ENCODE peak calls at places on chromosome 9, in four cellular contexts. One of them, this sample, is unnamed.
A peak's percentile ranks its signal among the peaks of the same experiment; 100 is the strongest.

GRCh38 chr9:92666236-92666635 is 3.7 kb downstream of the IPPK start:
- DNase-seq in mesendoderm: no peak
- DNase-seq in mesenchymal stem cell: no peak
- DNase-seq in IMR-90: no peak
- DNase-seq in this sample: no peak

GRCh38 chr9:20382460-20383071 is 239.7 kb downstream of the MLLT3 start:
- DNase-seq in mesendoderm: no peak
- DNase-seq in mesenchymal stem cell: peak; percentile 50
- DNase-seq in IMR-90: peak; percentile 78
- DNase-seq in this sample: no peak

GRCh38 chr9:83219924-83220438 is 157.0 kb upstream of the RASEF start:
- DNase-seq in mesendoderm: no peak
- DNase-seq in mesenchymal stem cell: no peak
- DNase-seq in IMR-90: no peak
- DNase-seq in this sample: no peak

GRCh38 chr9:95336281-95336680 is 18.8 kb upstream of the FANCC start:
- DNase-seq in mesendoderm: peak; percentile 38
- DNase-seq in mesenchymal stem cell: no peak
- DNase-seq in IMR-90: no peak
- DNase-seq in this sample: peak; percentile 55

GRCh38 chr9:93276973-93277372 is 93.0 kb downstream of the WNK2 start:
- DNase-seq in mesendoderm: no peak
- DNase-seq in mesenchymal stem cell: no peak
- DNase-seq in IMR-90: no peak
- DNase-seq in this sample: no peak

GRCh38 chr9:124040935-124041816 is 29.6 kb downstream of the LHX2 start:
- DNase-seq in mesendoderm: no peak
- DNase-seq in mesenchymal stem cell: no peak
- DNase-seq in IMR-90: no peak
- DNase-seq in this sample: peak; percentile 67

GRCh38 chr9:34086889-34087288 is 38.2 kb upstream of the UBAP2 start:
- DNase-seq in mesendoderm: no peak
- DNase-seq in mesenchymal stem cell: peak; percentile 13
- DNase-seq in IMR-90: peak; percentile 6
- DNase-seq in this sample: no peak

GRCh38 chr9:32581512-32582143 is 8.7 kb upstream of the NDUFB6 start:
- DNase-seq in mesendoderm: peak; percentile 79
- DNase-seq in mesenchymal stem cell: peak; percentile 54
- DNase-seq in IMR-90: peak; percentile 67
- DNase-seq in this sample: peak; percentile 43

GRCh38 chr9:77523891-77524290 is 124.2 kb downstream of the GNA14 start:
- DNase-seq in mesendoderm: no peak
- DNase-seq in mesenchymal stem cell: no peak
- DNase-seq in IMR-90: no peak
- DNase-seq in this sample: no peak

GRCh38 chr9:105295986-105296385 is 51.5 kb downstream of the SLC44A1 start:
- DNase-seq in mesendoderm: no peak
- DNase-seq in mesenchymal stem cell: peak; percentile 29
- DNase-seq in IMR-90: no peak
- DNase-seq in this sample: no peak

GRCh38 chr9:116741106-116741740 is 54.1 kb downstream of the TRIM32 start:
- DNase-seq in mesendoderm: no peak
- DNase-seq in mesenchymal stem cell: no peak
- DNase-seq in IMR-90: no peak
- DNase-seq in this sample: peak; percentile 42

GRCh38 chr9:126303488-126303887 is 23.1 kb upstream of the MVB12B start:
- DNase-seq in mesendoderm: peak; percentile 63
- DNase-seq in mesenchymal stem cell: no peak
- DNase-seq in IMR-90: no peak
- DNase-seq in this sample: no peak

GRCh38 chr9:125749951-125750655 is 2.9 kb downstream of the PBX3 start:
- DNase-seq in mesendoderm: no peak
- DNase-seq in mesenchymal stem cell: peak; percentile 72
- DNase-seq in IMR-90: peak; percentile 79
- DNase-seq in this sample: no peak

GRCh38 chr9:33307067-33307466 is 16.8 kb downstream of the NFX1 start:
- DNase-seq in mesendoderm: no peak
- DNase-seq in mesenchymal stem cell: no peak
- DNase-seq in IMR-90: no peak
- DNase-seq in this sample: no peak

GRCh38 chr9:36991516-36992134 is 42.4 kb downstream of the PAX5 start:
- DNase-seq in mesendoderm: peak; percentile 75
- DNase-seq in mesenchymal stem cell: no peak
- DNase-seq in IMR-90: no peak
- DNase-seq in this sample: peak; percentile 74

GRCh38 chr9:90095682-90096081 is 490.9 kb downstream of the GADD45G start:
- DNase-seq in mesendoderm: no peak
- DNase-seq in mesenchymal stem cell: no peak
- DNase-seq in IMR-90: no peak
- DNase-seq in this sample: no peak

DNA sequence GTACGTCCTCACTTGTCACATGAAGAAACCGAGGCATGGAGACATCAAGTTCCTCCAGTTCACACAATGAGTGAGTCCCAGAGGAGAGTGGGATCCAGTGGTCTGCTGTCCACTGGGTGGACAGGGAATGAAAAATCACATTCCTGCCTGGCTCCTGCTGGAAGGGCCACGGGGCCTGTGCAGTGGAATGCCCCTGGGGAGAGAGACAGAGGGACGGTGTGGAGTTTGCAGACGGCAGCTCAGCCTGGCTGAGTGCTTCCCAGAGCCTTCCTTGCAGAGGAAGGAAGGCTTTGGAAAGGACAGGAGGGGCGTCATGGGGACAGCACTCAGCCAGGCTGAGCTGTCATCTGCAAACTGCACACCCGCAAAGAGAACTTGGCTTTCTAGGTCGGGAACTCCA is 74.7 kb downstream of the COL27A1 start:
- DNase-seq in mesendoderm: no peak
- DNase-seq in mesenchymal stem cell: no peak
- DNase-seq in IMR-90: no peak
- DNase-seq in this sample: no peak
- H2AK5ac ChIP-seq in mesendoderm: no peak overlapping the region
- H2AK5ac ChIP-seq in mesenchymal stem cell: peak overlapping the region; percentile 36
- H2AK5ac ChIP-seq in IMR-90: no peak overlapping the region
- H2AK5ac ChIP-seq in this sample: no peak overlapping the region

DNA sequence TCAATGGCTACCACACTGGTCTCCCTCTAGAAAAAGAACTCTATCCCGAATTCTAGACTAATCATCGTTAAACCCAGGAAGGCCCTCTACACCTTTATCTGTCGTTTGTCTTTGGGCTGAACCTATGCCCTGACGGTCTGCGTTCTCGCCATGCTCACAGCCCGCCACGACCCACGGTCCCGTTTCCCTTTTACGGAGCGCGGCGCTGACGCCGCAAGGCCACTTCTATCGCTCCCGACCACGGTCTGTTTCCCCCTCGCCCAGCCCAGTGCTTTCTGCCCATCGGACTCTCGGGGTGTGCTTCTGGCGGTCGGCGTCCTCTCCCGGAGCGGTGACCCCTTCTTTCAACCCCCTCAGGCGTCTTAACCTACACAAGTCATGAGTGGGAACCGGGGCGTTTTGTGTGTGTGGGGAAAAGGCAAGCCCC is 974 bp downstream of the C9orf40 start:
- DNase-seq in mesendoderm: peak; percentile 52
- DNase-seq in mesenchymal stem cell: peak; percentile 58
- DNase-seq in IMR-90: peak; percentile 12
- DNase-seq in this sample: peak; percentile 46
- H2AK5ac ChIP-seq in mesendoderm: no peak overlapping the region
- H2AK5ac ChIP-seq in mesenchymal stem cell: no peak overlapping the region
- H2AK5ac ChIP-seq in IMR-90: no peak overlapping the region
- H2AK5ac ChIP-seq in this sample: no peak overlapping the region

DNA sequence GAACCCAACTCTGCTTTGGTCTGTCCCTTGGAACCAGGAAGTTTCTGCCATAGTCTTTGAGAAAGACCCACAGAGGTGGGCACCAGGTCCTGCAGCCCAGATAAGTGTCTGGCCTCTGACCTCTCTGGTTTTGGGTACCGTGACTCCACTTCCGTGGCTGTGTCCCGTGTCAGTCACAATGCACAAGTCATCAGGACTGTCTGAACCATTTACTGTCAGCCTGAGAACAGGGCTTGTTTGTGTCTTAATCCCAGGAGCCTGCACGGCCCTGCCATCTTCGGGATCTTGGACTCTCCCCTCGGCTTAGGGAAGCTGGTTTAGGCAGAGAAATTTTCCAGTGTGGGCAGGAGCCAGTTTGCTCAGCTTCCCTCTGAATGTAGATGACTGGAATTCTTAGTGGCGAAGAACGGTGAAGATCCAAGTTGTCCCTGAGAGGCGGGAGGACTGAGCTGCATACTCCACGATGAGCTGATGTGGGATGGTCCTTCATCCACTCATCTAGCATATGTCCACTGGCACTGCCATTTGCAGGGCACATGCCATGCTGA is 12.0 kb downstream of the GSN start:
- DNase-seq in mesendoderm: no peak
- DNase-seq in mesenchymal stem cell: no peak
- DNase-seq in IMR-90: no peak
- DNase-seq in this sample: no peak
- H2AK5ac ChIP-seq in mesendoderm: no peak overlapping the region
- H2AK5ac ChIP-seq in mesenchymal stem cell: peak overlapping the region; percentile 21
- H2AK5ac ChIP-seq in IMR-90: peak overlapping the region; percentile 81
- H2AK5ac ChIP-seq in this sample: no peak overlapping the region

GRCh38 chr9:75464726-75465125 is 376.4 kb downstream of the OSTF1 start:
- DNase-seq in mesendoderm: no peak
- DNase-seq in mesenchymal stem cell: no peak
- DNase-seq in IMR-90: no peak
- DNase-seq in this sample: no peak
- H2AK5ac ChIP-seq in mesendoderm: no peak overlapping the region
- H2AK5ac ChIP-seq in mesenchymal stem cell: no peak overlapping the region
- H2AK5ac ChIP-seq in IMR-90: no peak overlapping the region
- H2AK5ac ChIP-seq in this sample: no peak overlapping the region

DNA sequence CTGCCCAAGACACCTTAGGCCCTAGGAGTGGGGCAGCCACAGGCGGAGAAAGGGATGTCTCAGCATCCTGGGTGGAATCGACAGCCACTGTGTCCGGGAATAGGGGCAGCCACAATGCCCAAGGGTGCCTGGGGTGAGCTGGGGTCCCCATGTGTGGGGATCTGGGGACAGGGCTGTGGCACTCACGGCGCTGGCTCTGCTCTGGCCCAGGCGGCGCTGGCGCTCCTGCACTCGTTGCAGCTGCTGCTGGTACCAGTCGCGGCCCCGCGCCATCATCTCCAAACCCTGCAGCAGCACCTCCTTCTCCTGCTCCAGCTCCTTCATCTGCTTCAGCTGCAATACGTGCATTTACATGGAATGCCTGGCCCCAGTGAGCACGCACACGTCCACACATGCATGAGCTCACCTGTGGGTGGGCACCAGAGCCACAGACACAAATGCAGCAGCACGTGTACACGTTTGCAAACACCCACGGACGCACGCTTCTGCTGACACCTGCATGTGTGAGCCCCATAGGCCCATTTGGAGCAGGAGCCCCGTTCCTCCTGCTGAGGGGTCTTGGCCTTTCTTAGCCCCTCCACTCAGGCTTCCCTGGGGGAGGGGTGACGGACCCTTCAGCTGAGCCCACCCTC is 4.9 kb downstream of the SAPCD2 start:
- DNase-seq in mesendoderm: no peak
- DNase-seq in mesenchymal stem cell: no peak
- DNase-seq in IMR-90: no peak
- DNase-seq in this sample: no peak
- H2AK5ac ChIP-seq in mesendoderm: no peak overlapping the region
- H2AK5ac ChIP-seq in mesenchymal stem cell: no peak overlapping the region
- H2AK5ac ChIP-seq in IMR-90: no peak overlapping the region
- H2AK5ac ChIP-seq in this sample: no peak overlapping the region

DNA sequence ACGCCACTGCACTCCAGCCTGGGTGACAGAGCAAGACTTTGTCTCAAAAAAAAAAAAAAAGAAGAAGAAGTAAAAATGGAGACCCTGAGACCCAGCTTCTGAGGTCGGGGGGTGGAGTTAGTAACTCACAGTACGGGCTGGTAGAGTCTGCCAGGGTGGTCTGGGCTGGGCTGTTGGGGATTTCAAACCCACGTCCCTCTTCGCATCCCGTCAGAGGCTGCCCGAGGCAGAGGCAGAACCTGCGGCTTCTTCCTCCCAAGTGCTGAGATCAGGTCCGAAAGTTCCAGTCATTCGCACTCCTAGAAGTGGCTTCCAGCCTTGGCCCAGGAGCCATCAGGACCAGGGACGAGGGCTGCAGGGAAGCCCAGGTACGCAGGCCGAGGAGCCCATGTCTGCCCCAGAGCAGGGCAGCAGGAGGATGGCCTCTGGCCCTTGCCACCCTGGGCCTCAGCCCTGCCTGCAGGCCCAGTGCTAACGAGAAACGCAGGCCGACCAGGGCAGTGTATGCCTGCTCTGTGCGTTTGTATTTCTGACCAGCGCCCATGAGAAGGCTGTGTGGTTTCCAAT is 9.9 kb upstream of the SLC2A6 start:
- DNase-seq in mesendoderm: no peak
- DNase-seq in mesenchymal stem cell: no peak
- DNase-seq in IMR-90: no peak
- DNase-seq in this sample: no peak
- H2AK5ac ChIP-seq in mesendoderm: no peak overlapping the region
- H2AK5ac ChIP-seq in mesenchymal stem cell: no peak overlapping the region
- H2AK5ac ChIP-seq in IMR-90: no peak overlapping the region
- H2AK5ac ChIP-seq in this sample: no peak overlapping the region

GRCh38 chr9:68498816-68499215 is 41.9 kb downstream of the TMEM252 start:
- DNase-seq in mesendoderm: no peak
- DNase-seq in mesenchymal stem cell: no peak
- DNase-seq in IMR-90: no peak
- DNase-seq in this sample: no peak
- H2AK5ac ChIP-seq in mesendoderm: no peak overlapping the region
- H2AK5ac ChIP-seq in mesenchymal stem cell: no peak overlapping the region
- H2AK5ac ChIP-seq in IMR-90: no peak overlapping the region
- H2AK5ac ChIP-seq in this sample: no peak overlapping the region

DNA sequence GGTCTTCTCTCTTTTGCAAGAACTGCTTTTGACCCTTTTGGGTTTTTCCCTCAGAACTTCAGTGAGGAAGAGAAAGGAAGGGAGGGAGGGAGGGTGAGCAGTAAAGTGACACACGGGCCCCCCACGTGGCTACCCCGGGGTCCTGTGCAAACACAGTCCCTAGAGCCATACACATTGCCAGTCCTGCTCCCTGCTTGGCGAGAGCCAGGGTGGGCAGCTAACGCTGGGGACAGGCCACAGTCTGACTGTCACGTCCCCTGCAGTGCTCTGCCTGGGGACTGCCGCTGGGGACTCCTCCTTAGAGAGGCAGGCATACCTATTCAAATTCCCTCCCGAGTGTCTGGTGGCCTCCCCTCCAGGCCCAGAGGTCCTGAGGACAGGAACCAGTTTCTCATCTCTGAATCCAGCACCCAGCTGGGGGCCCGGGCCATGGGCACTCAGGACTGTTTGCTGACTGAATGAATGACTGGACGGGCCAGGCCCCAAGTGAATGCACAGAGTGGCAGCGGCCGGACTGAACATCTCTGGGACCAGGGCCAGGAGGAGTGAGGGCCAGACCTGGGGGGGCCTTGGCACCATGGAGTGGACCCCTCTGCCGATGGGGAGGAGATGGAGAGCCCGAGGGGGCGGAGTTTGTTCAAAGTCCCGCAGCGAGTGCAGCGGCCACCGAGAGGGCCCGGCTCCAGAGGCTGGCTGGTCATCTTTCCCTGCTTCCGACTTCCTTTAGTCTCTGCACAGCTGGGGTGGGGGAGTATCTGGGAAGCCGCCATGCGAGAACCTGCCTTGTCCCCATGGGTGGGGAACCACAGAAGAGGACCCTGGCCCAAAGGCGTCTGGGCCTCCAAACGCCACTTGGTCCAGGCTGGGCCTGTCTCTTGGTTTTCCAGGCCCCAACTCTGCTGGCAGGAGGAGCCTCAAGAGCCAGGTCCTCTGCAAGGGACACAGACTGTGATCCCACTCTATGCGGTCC is 5.8 kb downstream of the CCDC187 start:
- DNase-seq in mesendoderm: no peak
- DNase-seq in mesenchymal stem cell: no peak
- DNase-seq in IMR-90: no peak
- DNase-seq in this sample: no peak
- H2AK5ac ChIP-seq in mesendoderm: no peak overlapping the region
- H2AK5ac ChIP-seq in mesenchymal stem cell: no peak overlapping the region
- H2AK5ac ChIP-seq in IMR-90: no peak overlapping the region
- H2AK5ac ChIP-seq in this sample: no peak overlapping the region

This sample was measured in H9.